ENCODE peak calls at places on chromosome 9, in nine cellular contexts. P is stimulated activated CD4-positive, alpha-beta T cell treated with anti-CD3 and anti-CD28 coated beads, Interleukin-4, amount 100 ng/mL, for 4 hours; J is NCI-H748 treated with DMSO at 0.1 percent for 48 hours; Q is glutamatergic neuron; W is ELR; Z is GM19239; V is RPMI7951; D is CD8-positive, alpha-beta memory T cell; I is NCI-H510A. G is an unnamed sample.

GRCh38 chr9:81557957-81558791 is 131.2 kb downstream of the TLE1 start:
- DNase-seq in D (no peak), I (no peak), Z (no peak), Q (no peak), W (peak; percentile 48), P (no peak), V (peak; percentile 74), J (no peak), G (no peak)

GRCh38 chr9:90802534-90802933 is 915 bp downstream of the SYK start:
- DNase-seq in V (no peak), D (no peak), P (no peak), W (no peak), Q (no peak), Z (no peak), J (no peak), I (no peak), G (no peak)

GRCh38 chr9:74729129-74729710 is 158.5 kb downstream of the TRPM6 start:
- DNase-seq in I (no peak), V (no peak), J (no peak), Q (no peak), D (no peak), P (no peak), Z (no peak), W (no peak), G (no peak)

GRCh38 chr9:121121582-121122087 is 46.9 kb downstream of the CNTRL start:
- DNase-seq in W (peak; percentile 97), J (peak; percentile 92), Z (peak; percentile 52), P (peak; percentile 88), I (peak; percentile 86), D (peak; percentile 97), Q (peak; percentile 90), V (peak; percentile 95), G (no peak)

GRCh38 chr9:20884985-20885593 is 146.4 kb downstream of the HACD4 start:
- DNase-seq in Q (peak; percentile 66), W (peak; percentile 68), D (peak; percentile 71), J (peak; percentile 40), V (peak; percentile 42), Z (no peak), P (peak; percentile 54), I (no peak), G (no peak)

GRCh38 chr9:92026206-92027002 is 76.4 kb upstream of the ROR2 start:
- DNase-seq in J (no peak), Z (no peak), I (no peak), P (no peak), D (no peak), W (no peak), Q (no peak), V (no peak), G (no peak)

GRCh38 chr9:123548749-123549545 is 192.9 kb downstream of the CRB2 start:
- DNase-seq in D (no peak), I (no peak), J (no peak), Z (no peak), P (peak; percentile 48), Q (no peak), W (no peak), V (no peak), G (no peak)

GRCh38 chr9:124215956-124216355 is 41.8 kb upstream of the NEK6 start:
- DNase-seq in D (no peak), Q (no peak), W (no peak), P (no peak), Z (no peak), J (no peak), V (no peak), I (no peak), G (peak; percentile 72)

G was measured in vagina.